ENCODE peak calls at places on chromosomes 11 and 22, in six cellular contexts. Z is A549, Q is HCT116, C is esophagus squamous epithelium, J is body of pancreas, D is NB4. H is an unnamed sample.

GRCh38 chr11:124672531-124673215 is 866 bp downstream of the SIAE start:
- DNase-seq in Z (no peak), Q (no peak), C (no peak), J (no peak), D (no peak), H (no peak)

GRCh38 chr11:47914743-47915142 is 65.6 kb upstream of the PTPRJ start:
- DNase-seq in Z (no peak), Q (no peak), C (no peak), J (no peak), D (no peak), H (no peak)

GRCh38 chr11:15667127-15667725 is 552.5 kb downstream of the INSC start:
- DNase-seq in Z (no peak), Q (no peak), C (no peak), J (no peak), D (no peak), H (no peak)

GRCh38 chr22:17120281-17120680 is 879 bp downstream of the TMEM121B start:
- DNase-seq in Z (no peak), Q (no peak), C (no peak), J (peak), D (peak), H (peak)

GRCh38 chr11:58028687-58029411 is 1.9 kb upstream of the OR6Q1 start:
- DNase-seq in Z (no peak), Q (no peak), C (no peak), J (peak), D (peak), H (no peak)

GRCh38 chr11:124586247-124586860 is 16.6 kb downstream of the OR8A1 start:
- DNase-seq in Z (peak), Q (peak), C (no peak), J (peak), D (peak), H (peak)

GRCh38 chr22:24465566-24465965 is 29.6 kb upstream of the UPB1 start:
- DNase-seq in Z (no peak), Q (peak), C (no peak), J (no peak), D (peak), H (peak)

GRCh38 chr11:2709429-2709828 is 9.6 kb upstream of the KCNQ1OT1 start:
- DNase-seq in Z (no peak), Q (no peak), C (no peak), J (no peak), D (peak), H (no peak)

GRCh38 chr11:44029507-44029845 is 18.3 kb upstream of the ACCSL start:
- DNase-seq in Z (no peak), Q (no peak), C (no peak), J (no peak), D (no peak), H (no peak)

GRCh38 chr11:45906965-45907591 is at the start of gene FREY1:
- DNase-seq in Z (no peak), Q (no peak), C (no peak), J (peak), D (no peak), H (no peak)

GRCh38 chr11:15663778-15664218 is 549.1 kb downstream of the INSC start:
- DNase-seq in Z (no peak), Q (no peak), C (no peak), J (peak), D (no peak), H (no peak)

GRCh38 chr11:2376751-2377451 is at the start of gene CD81:
- DNase-seq in Z (peak), Q (no peak), C (no peak), J (peak), D (peak), H (peak)

GRCh38 chr11:88704505-88704904 is 361.3 kb downstream of the GRM5 start:
- DNase-seq in Z (no peak), Q (no peak), C (no peak), J (no peak), D (peak), H (no peak)

GRCh38 chr11:74710291-74710938 is 20.8 kb downstream of the CHRDL2 start:
- DNase-seq in Z (no peak), Q (no peak), C (no peak), J (no peak), D (no peak), H (no peak)

GRCh38 chr22:29581799-29582198 is 886 bp upstream of the NIPSNAP1 start:
- DNase-seq in Z (no peak), Q (no peak), C (no peak), J (peak), D (no peak), H (no peak)

GRCh38 chr22:48258108-48258705 is 1495.8 kb downstream of the TBC1D22A start:
- DNase-seq in Z (no peak), Q (no peak), C (no peak), J (no peak), D (no peak), H (no peak)

GRCh38 chr11:123178166-123178565 is 16.9 kb downstream of the CLMP start:
- DNase-seq in Z (no peak), Q (no peak), C (no peak), J (no peak), D (no peak), H (no peak)

GRCh38 chr22:21025763-21026755 is 6.3 kb downstream of the SLC7A4 start:
- DNase-seq in Z (no peak), Q (no peak), C (no peak), J (no peak), D (no peak), H (no peak)

GRCh38 chr11:106723071-106723470 is 295.2 kb downstream of the GUCY1A2 start:
- DNase-seq in Z (no peak), Q (no peak), C (no peak), J (no peak), D (no peak), H (no peak)

GRCh38 chr22:49391436-49391835 is 436.2 kb downstream of the BRD1 start:
- DNase-seq in Z (no peak), Q (no peak), C (no peak), J (no peak), D (no peak), H (no peak)

GRCh38 chr11:24705474-24705873 is 208.6 kb downstream of the LUZP2 start:
- DNase-seq in Z (no peak), Q (no peak), C (no peak), J (no peak), D (no peak), H (no peak)

GRCh38 chr11:45921561-45922424 is 663 bp upstream of the LARGE2 start:
- DNase-seq in Z (no peak), Q (no peak), C (no peak), J (peak), D (no peak), H (peak)

GRCh38 chr11:70921804-70922203 is 330.6 kb downstream of the SHANK2 start:
- DNase-seq in Z (no peak), Q (no peak), C (no peak), J (no peak), D (no peak), H (no peak)

GRCh38 chr22:30054764-30055069 is 25.5 kb upstream of the HORMAD2 start:
- DNase-seq in Z (no peak), Q (no peak), C (no peak), J (no peak), D (no peak), H (no peak)

GRCh38 chr11:32597914-32598313 is 14.3 kb downstream of the EIF3M start:
- DNase-seq in Z (no peak), Q (no peak), C (no peak), J (no peak), D (no peak), H (no peak)

GRCh38 chr22:19631899-19632670 is 82.2 kb upstream of the SEPTIN5 start:
- DNase-seq in Z (peak), Q (peak), C (no peak), J (no peak), D (peak), H (no peak)

GRCh38 chr11:73259406-73260126 is 12.6 kb upstream of the P2RY6 start:
- DNase-seq in Z (no peak), Q (no peak), C (no peak), J (no peak), D (no peak), H (no peak)

GRCh38 chr11:71078482-71078881 is 173.9 kb downstream of the SHANK2 start:
- DNase-seq in Z (no peak), Q (peak), C (no peak), J (no peak), D (no peak), H (no peak)

GRCh38 chr22:40911772-40912171 is 39.4 kb upstream of the RBX1 start:
- DNase-seq in Z (no peak), Q (no peak), C (no peak), J (no peak), D (no peak), H (no peak)

GRCh38 chr11:119806064-119806915 is 77.3 kb upstream of the NECTIN1 start:
- DNase-seq in Z (no peak), Q (no peak), C (no peak), J (no peak), D (no peak), H (no peak)

GRCh38 chr11:64762916-64763803 is 3.4 kb upstream of the PYGM start:
- DNase-seq in Z (no peak), Q (no peak), C (no peak), J (no peak), D (peak), H (peak)

GRCh38 chr11:128653828-128654231 is 40.0 kb upstream of the FLI1 start:
- DNase-seq in Z (peak), Q (no peak), C (no peak), J (peak), D (no peak), H (peak)

GRCh38 chr11:58912124-58912523 is 27.2 kb upstream of the GLYATL1 start:
- DNase-seq in Z (no peak), Q (no peak), C (no peak), J (no peak), D (no peak), H (no peak)

GRCh38 chr11:35133656-35134055 is 5.3 kb upstream of the CD44 start:
- DNase-seq in Z (no peak), Q (no peak), C (no peak), J (no peak), D (no peak), H (no peak)

GRCh38 chr11:1300569-1301187 is 8.8 kb downstream of the TOLLIP start:
- DNase-seq in Z (no peak), Q (no peak), C (no peak), J (peak), D (no peak), H (peak)

GRCh38 chr11:47314992-47315391 is 37.5 kb downstream of the MYBPC3 start:
- DNase-seq in Z (no peak), Q (no peak), C (no peak), J (no peak), D (no peak), H (no peak)

GRCh38 chr11:76686261-76687079 is 15.9 kb upstream of the LRRC32 start:
- DNase-seq in Z (no peak), Q (no peak), C (no peak), J (no peak), D (no peak), H (no peak)

GRCh38 chr11:91248199-91248807 is 976.3 kb upstream of the FAT3 start:
- DNase-seq in Z (peak), Q (peak), C (no peak), J (no peak), D (peak), H (no peak)

GRCh38 chr22:31248138-31248745 is 36.1 kb downstream of the LIMK2 start:
- DNase-seq in Z (no peak), Q (no peak), C (no peak), J (peak), D (peak), H (no peak)
- H3K4me3 ChIP-seq in Z (no peak), Q (no peak), C (peak), J (peak), D (no peak), H (no peak)

GRCh38 chr22:22343603-22344276 is 99.2 kb downstream of the VPREB1 start:
- DNase-seq in Z (no peak), Q (no peak), C (no peak), J (no peak), D (peak), H (no peak)
- TF ChIP-seq POLR2A in Z (no peak), Q (no peak), C (no peak), J (no peak), D (no peak), H (no peak)

GRCh38 chr22:26418620-26419019 is 10.4 kb upstream of the ASPHD2 start:
- DNase-seq in Z (no peak), Q (no peak), C (no peak), J (no peak), D (no peak), H (no peak)
- H3K4me3 ChIP-seq in Z (no peak), Q (no peak), C (no peak), J (no peak), D (no peak), H (no peak)

GRCh38 chr11:67118801-67119576 is at the start of gene KDM2A:
- DNase-seq in Z (peak), Q (peak), C (peak), J (peak), D (peak), H (peak)
- TF ChIP-seq POLR2A in Z (peak), Q (no peak), C (no peak), J (peak), D (peak), H (peak)

DNA sequence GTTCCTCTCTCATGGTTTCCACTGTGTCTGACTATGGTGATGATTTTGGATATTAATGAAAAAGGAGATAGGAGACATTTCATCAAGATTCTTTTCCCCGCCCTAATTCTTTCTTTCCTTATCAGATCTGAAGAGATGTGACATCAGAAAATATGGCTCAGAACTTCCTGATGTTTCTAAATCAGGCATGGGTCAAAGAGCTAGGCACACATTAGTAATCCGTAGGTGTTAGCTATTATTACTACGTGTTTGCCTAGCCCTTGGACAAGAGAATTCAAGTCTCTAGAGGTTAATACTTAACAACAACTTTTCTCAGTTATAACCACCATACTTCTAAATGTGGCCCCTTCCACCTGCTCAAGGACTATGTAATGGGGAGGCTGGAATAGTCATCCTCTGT is 5.8 kb downstream of the JOSD1 start:
- DNase-seq in Z (no peak), Q (no peak), C (no peak), J (no peak), D (no peak), H (no peak)
- H3K4me3 ChIP-seq in Z (no peak), Q (no peak), C (no peak), J (no peak), D (no peak), H (no peak)

GRCh38 chr22:38350444-38351359 is 33.5 kb upstream of the CSNK1E start:
- DNase-seq in Z (no peak), Q (no peak), C (no peak), J (no peak), D (no peak), H (no peak)
- TF ChIP-seq POLR2A in Z (no peak), Q (no peak), C (no peak), J (no peak), D (no peak), H (no peak)

GRCh38 chr11:114134870-114135269 is 75.4 kb downstream of the ZBTB16 start:
- DNase-seq in Z (no peak), Q (no peak), C (no peak), J (no peak), D (peak), H (no peak)
- H3K4me3 ChIP-seq in Z (no peak), Q (no peak), C (no peak), J (no peak), D (no peak), H (no peak)

GRCh38 chr11:66545701-66546367 is at the start of gene ZDHHC24:
- DNase-seq in Z (peak), Q (peak), C (peak), J (peak), D (peak), H (peak)
- TF ChIP-seq POLR2A in Z (peak), Q (peak), C (no peak), J (peak), D (peak), H (peak)

GRCh38 chr11:20668844-20669832 is at the start of gene NELL1:
- DNase-seq in Z (no peak), Q (no peak), C (no peak), J (no peak), D (no peak), H (no peak)
- H3K4me3 ChIP-seq in Z (peak), Q (no peak), C (no peak), J (no peak), D (no peak), H (no peak)

DNA sequence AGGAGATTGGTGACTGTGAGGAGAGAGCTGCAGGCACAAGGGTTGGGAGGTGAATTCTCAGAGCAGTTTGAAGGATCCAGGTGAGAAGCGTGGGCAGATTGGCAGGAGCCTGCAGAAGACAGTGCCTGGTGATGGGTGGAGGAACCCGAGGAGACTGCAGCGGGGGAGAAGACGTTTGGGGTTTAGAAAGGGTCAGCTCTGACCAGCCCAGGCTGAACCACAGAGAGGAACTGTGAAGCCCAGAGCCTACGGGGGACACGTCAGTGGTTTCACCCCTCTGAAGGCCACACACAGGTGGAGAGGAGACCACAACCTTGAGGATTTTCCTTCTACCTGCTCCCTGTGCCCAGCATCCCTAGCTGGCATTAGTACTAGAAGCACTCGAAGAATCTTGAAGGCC is 154.8 kb upstream of the TBCEL start:
- DNase-seq in Z (no peak), Q (no peak), C (no peak), J (no peak), D (no peak), H (no peak)
- TF ChIP-seq POLR2A in Z (no peak), Q (no peak), C (no peak), J (no peak), D (no peak), H (no peak)